ENCODE peak calls at places on chromosomes 7 and 10, in eight cellular contexts. R is natural killer cell treated with Interleukin-12 subunit alpha and Interleukin-12 subunit beta and Interleukin-15 and Interleukin-18, amount 100 ng/mL, for 72 hours; S is body of pancreas; D is GM12878; C is left cardiac atrium; Y is right cardiac atrium; A is GM23338; H is naive thymus-derived CD8-positive, alpha-beta T cell. N is an unnamed sample.

GRCh38 chr10:19168584-19168983 is 120.0 kb downstream of the MALRD1 start:
- ATAC-seq in R (no peak), H (no peak), S (no peak), A (peak; percentile 95), D (peak; percentile 55), Y (no peak), C (no peak), N (no peak)

GRCh38 chr10:71571460-71572175 is 148.0 kb downstream of the C10orf105 start:
- ATAC-seq in H (no peak), R (no peak), S (no peak), C (no peak), Y (no peak), A (no peak), D (no peak), N (no peak)

GRCh38 chr7:95470452-95470851 is 15.3 kb upstream of the ASB4 start:
- ATAC-seq in A (peak; percentile 54), R (peak; percentile 66), H (no peak), C (no peak), S (peak; percentile 53), D (peak; percentile 99), Y (no peak), N (peak; percentile 71)

GRCh38 chr10:79155301-79156081 is 86.7 kb downstream of the ZMIZ1 start:
- ATAC-seq in H (no peak), S (no peak), D (peak; percentile 44), A (no peak), R (peak; percentile 11), Y (no peak), C (peak; percentile 21), N (peak; percentile 14)

GRCh38 chr7:37709631-37710509 is 26.3 kb downstream of the GPR141 start:
- ATAC-seq in R (peak; percentile 86), S (no peak), C (no peak), H (no peak), Y (no peak), D (peak; percentile 99), A (no peak), N (no peak)

GRCh38 chr7:130369110-130369711 is 11.1 kb upstream of the CPA1 start:
- ATAC-seq in H (peak; percentile 13), A (no peak), C (peak; percentile 39), D (no peak), S (no peak), Y (peak; percentile 77), R (no peak), N (no peak)

GRCh38 chr10:132758867-132759266 is 27.1 kb downstream of the NKX6-2 start:
- ATAC-seq in R (no peak), D (no peak), C (no peak), S (no peak), Y (no peak), H (no peak), A (no peak), N (no peak)

GRCh38 chr7:101911011-101911799 is 93.8 kb downstream of the CUX1 start:
- ATAC-seq in Y (peak; percentile 76), C (peak; percentile 16), H (no peak), R (peak; percentile 24), D (no peak), A (no peak), S (no peak), N (no peak)

GRCh38 chr10:106636781-106637491 is 527.6 kb downstream of the SORCS1 start:
- ATAC-seq in R (no peak), D (no peak), H (no peak), A (no peak), Y (no peak), C (no peak), S (no peak), N (no peak)

GRCh38 chr7:112782498-112782897 is 7.7 kb downstream of the TMEM168 start:
- ATAC-seq in H (no peak), R (peak; percentile 74), S (no peak), A (no peak), C (no peak), D (peak; percentile 93), Y (no peak), N (no peak)

GRCh38 chr7:91242097-91242846 is 22.0 kb upstream of the FZD1 start:
- ATAC-seq in A (no peak), S (no peak), H (no peak), Y (no peak), R (no peak), C (no peak), D (no peak), N (no peak)

GRCh38 chr7:105088456-105088855 is 74.5 kb downstream of the KMT2E start:
- ATAC-seq in A (no peak), Y (no peak), R (no peak), H (no peak), D (no peak), C (no peak), S (no peak), N (no peak)

GRCh38 chr10:74363727-74364126 is 212.7 kb downstream of the ADK start:
- ATAC-seq in D (no peak), S (no peak), H (no peak), R (no peak), A (no peak), Y (peak; percentile 25), C (no peak), N (no peak)